ENCODE peak calls at places on chromosomes 1 and 21, in four cellular contexts. E is GM12878, K is H1, S is SK-N-MC. U is an unnamed sample.

GRCh38 chr1:200530551-200531261 is 89.8 kb downstream of the KIF14 start:
- DNase-seq in E (no peak), K (no peak), S (no peak), U (no peak)

GRCh38 chr1:179092896-179093461 is 11.1 kb downstream of the TOR3A start:
- DNase-seq in E (no peak), K (no peak), S (no peak), U (peak)

GRCh38 chr21:43717166-43717853 is 1.6 kb upstream of the PDXK start:
- DNase-seq in E (no peak), K (no peak), S (no peak), U (no peak)

GRCh38 chr1:197467881-197468280 is 199.8 kb downstream of the CRB1 start:
- DNase-seq in E (no peak), K (no peak), S (no peak), U (no peak)

GRCh38 chr1:244096066-244096610 is 45.1 kb downstream of the ZBTB18 start:
- DNase-seq in E (no peak), K (no peak), S (no peak), U (no peak)

GRCh38 chr1:240831191-240831631 is 219.3 kb upstream of the GREM2 start:
- DNase-seq in E (no peak), K (no peak), S (no peak), U (no peak)

GRCh38 chr1:2463396-2463795 is 12.7 kb upstream of the PLCH2 start:
- DNase-seq in E (no peak), K (no peak), S (no peak), U (no peak)

GRCh38 chr21:29473808-29474207 is 175.1 kb downstream of the BACH1 start:
- DNase-seq in E (no peak), K (no peak), S (no peak), U (no peak)

GRCh38 chr1:203186446-203187305 is at the start of gene CHI3L1:
- DNase-seq in E (no peak), K (no peak), S (no peak), U (no peak)

GRCh38 chr1:207017615-207018559 is 14.7 kb downstream of the C1orf116 start:
- DNase-seq in E (no peak), K (no peak), S (no peak), U (peak)

GRCh38 chr1:174742805-174743653 is 256.7 kb upstream of the CACYBP start:
- DNase-seq in E (no peak), K (no peak), S (no peak), U (no peak)

GRCh38 chr1:8472668-8473067 is 154.8 kb downstream of the SLC45A1 start:
- DNase-seq in E (no peak), K (no peak), S (no peak), U (no peak)

GRCh38 chr1:15236226-15237145 is 10.5 kb upstream of the FHAD1 start:
- DNase-seq in E (no peak), K (no peak), S (no peak), U (no peak)

GRCh38 chr21:36321325-36322082 is 1.5 kb downstream of the MORC3 start:
- DNase-seq in E (no peak), K (no peak), S (no peak), U (peak)

GRCh38 chr1:12424150-12424549 is 193.9 kb downstream of the DHRS3 start:
- DNase-seq in E (no peak), K (no peak), S (no peak), U (no peak)

GRCh38 chr1:92482665-92483441 is 3.9 kb downstream of the GFI1 start:
- DNase-seq in E (no peak), K (peak), S (no peak), U (no peak)

GRCh38 chr1:192809286-192810252 is 730 bp downstream of the RGS2 start:
- DNase-seq in E (no peak), K (no peak), S (no peak), U (peak)

GRCh38 chr1:151759241-151759640 is 4.1 kb downstream of the MRPL9 start:
- DNase-seq in E (no peak), K (no peak), S (no peak), U (no peak)

GRCh38 chr1:113320972-113321680 is 69.2 kb upstream of the MAGI3 start:
- DNase-seq in E (no peak), K (no peak), S (no peak), U (no peak)

GRCh38 chr21:45322960-45323461 is 35.3 kb upstream of the POFUT2 start:
- DNase-seq in E (no peak), K (no peak), S (no peak), U (no peak)

GRCh38 chr1:30816211-30817082 is 58.9 kb upstream of the LAPTM5 start:
- DNase-seq in E (no peak), K (peak), S (no peak), U (no peak)

GRCh38 chr1:45411510-45411899 is 71.3 kb upstream of the MUTYH start:
- DNase-seq in E (no peak), K (no peak), S (no peak), U (no peak)

GRCh38 chr1:115457295-115457694 is 119.2 kb upstream of the NGF start:
- DNase-seq in E (no peak), K (no peak), S (no peak), U (peak)

GRCh38 chr1:165369255-165369848 is 12.8 kb upstream of the LMX1A start:
- DNase-seq in E (no peak), K (peak), S (no peak), U (peak)

GRCh38 chr1:64515427-64515826 is 45.5 kb downstream of the CACHD1 start:
- DNase-seq in E (no peak), K (no peak), S (no peak), U (peak)

GRCh38 chr1:236853916-236854601 is 59.0 kb downstream of the MTR start:
- DNase-seq in E (no peak), K (no peak), S (no peak), U (no peak)

GRCh38 chr1:234535763-234536515 is 57.0 kb upstream of the TARBP1 start:
- DNase-seq in E (no peak), K (no peak), S (no peak), U (peak)

GRCh38 chr21:43590220-43590619 is 69.1 kb downstream of the HSF2BP start:
- DNase-seq in E (no peak), K (no peak), S (no peak), U (no peak)

GRCh38 chr1:224493269-224493668 is 58.7 kb upstream of the WDR26 start:
- DNase-seq in E (no peak), K (no peak), S (no peak), U (no peak)
- H3K27ac ChIP-seq in E (no peak), K (no peak), S (no peak), U (no peak)

GRCh38 chr1:40315239-40315794 is 1.8 kb downstream of the COL9A2 start:
- DNase-seq in E (peak), K (peak), S (no peak), U (peak)
- TF ChIP-seq POLR2AphosphoS5 in E (peak), K (no peak), S (peak), U (no peak)

DNA sequence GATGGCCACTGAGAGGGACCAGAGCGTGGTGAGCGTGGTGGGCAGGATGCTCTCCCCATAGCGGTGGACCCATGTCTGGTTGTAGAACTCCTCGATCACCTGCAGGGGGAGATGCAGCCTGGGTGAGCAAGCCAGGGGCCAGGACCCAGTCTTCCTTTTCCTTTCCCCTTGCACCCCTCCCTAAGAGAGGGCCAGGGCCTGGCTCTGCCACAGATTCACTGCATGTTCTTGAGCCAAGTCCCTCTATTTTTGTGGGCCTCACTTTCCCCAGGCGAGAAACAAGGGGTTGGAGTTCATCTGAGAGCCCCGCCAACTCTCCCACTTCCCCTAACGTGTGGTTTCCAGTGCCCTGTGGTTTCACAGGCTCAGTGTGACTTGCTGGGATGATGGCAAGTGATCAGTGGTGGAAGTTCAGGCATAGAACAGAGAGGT is 27.5 kb downstream of the SLC2A1 start:
- DNase-seq in E (peak), K (no peak), S (no peak), U (no peak)
- H3K27ac ChIP-seq in E (peak), K (no peak), S (no peak), U (peak)

GRCh38 chr1:210234254-210234747 is 1.7 kb downstream of the SERTAD4 start:
- DNase-seq in E (no peak), K (peak), S (no peak), U (no peak)
- TF ChIP-seq POLR2AphosphoS5 in E (no peak), K (no peak), S (no peak), U (no peak)

U was measured in stomach.